ENCODE peak calls at places on chromosome 7, in seven cellular contexts. P, F, R, M, U, W and Z are unnamed samples.

GRCh38 chr7:140972876-140973829 is 41.6 kb downstream of the MRPS33 start:
- DNase-seq in R (no peak), U (no peak), P (peak), W (no peak), F (no peak), M (no peak), Z (no peak)

GRCh38 chr7:45976485-45976856 is 55.4 kb upstream of the IGFBP3 start:
- DNase-seq in M (no peak), U (no peak), R (no peak), P (no peak), W (no peak), F (peak), Z (no peak)

GRCh38 chr7:100396421-100396982 is 23.2 kb downstream of the PILRA start:
- DNase-seq in P (no peak), W (no peak), M (no peak), U (no peak), R (no peak), F (no peak), Z (no peak)

GRCh38 chr7:102439963-102440795 is 6.8 kb downstream of the ORAI2 start:
- DNase-seq in W (no peak), R (no peak), F (peak), M (peak), P (peak), U (peak), Z (no peak)

GRCh38 chr7:31488562-31489203 is 25.2 kb upstream of the ITPRID1 start:
- DNase-seq in R (no peak), P (peak), W (no peak), U (peak), F (peak), M (peak), Z (no peak)

GRCh38 chr7:15525652-15526263 is 36.1 kb downstream of the AGMO start:
- DNase-seq in M (no peak), W (no peak), R (no peak), U (no peak), P (no peak), F (no peak), Z (no peak)

GRCh38 chr7:156155988-156156733 is 343.9 kb upstream of the SHH start:
- DNase-seq in U (no peak), M (no peak), P (no peak), W (no peak), F (peak), R (no peak), Z (no peak)

GRCh38 chr7:129780257-129781127 is 169.0 kb downstream of the NRF1 start:
- DNase-seq in F (peak), U (peak), M (peak), R (peak), P (peak), W (peak), Z (no peak)

GRCh38 chr7:88455696-88456095 is 149.0 kb upstream of the STEAP4 start:
- DNase-seq in W (no peak), P (no peak), M (peak), R (no peak), U (no peak), F (no peak), Z (no peak)

GRCh38 chr7:129607471-129608120 is 3.9 kb upstream of the NRF1 start:
- DNase-seq in U (peak), W (no peak), M (peak), P (no peak), R (no peak), F (peak), Z (no peak)

GRCh38 chr7:5450549-5451327 is 27.1 kb upstream of the TNRC18 start:
- DNase-seq in F (peak), P (peak), U (peak), M (peak), R (peak), W (peak), Z (no peak)

GRCh38 chr7:42198296-42198695 is 38.7 kb downstream of the GLI3 start:
- DNase-seq in F (no peak), M (peak), P (no peak), W (no peak), R (no peak), U (no peak), Z (no peak)

GRCh38 chr7:157337316-157338149 is 729 bp downstream of the DNAJB6 start:
- DNase-seq in P (peak), F (peak), M (peak), W (peak), U (no peak), R (peak), Z (no peak)

GRCh38 chr7:53315986-53316385 is 280.6 kb downstream of the POM121L12 start:
- DNase-seq in W (peak), U (no peak), R (no peak), P (no peak), M (no peak), F (no peak), Z (peak)

GRCh38 chr7:30804078-30804661 is 33.0 kb downstream of the MINDY4 start:
- DNase-seq in U (no peak), W (no peak), R (no peak), P (no peak), F (no peak), M (peak), Z (no peak)

GRCh38 chr7:46054290-46054689 is 133.2 kb upstream of the IGFBP3 start:
- DNase-seq in F (no peak), U (no peak), P (no peak), W (no peak), M (peak), R (no peak), Z (no peak)

GRCh38 chr7:7185382-7185989 is 3.1 kb downstream of the C1GALT1 start:
- DNase-seq in P (no peak), U (no peak), R (no peak), W (no peak), M (no peak), F (no peak), Z (no peak)

GRCh38 chr7:109126404-109127050 is 556.9 kb downstream of the DNAJB9 start:
- DNase-seq in R (no peak), F (peak), W (no peak), P (no peak), M (no peak), U (no peak), Z (no peak)

GRCh38 chr7:117061751-117062150 is 108.5 kb downstream of the ST7 start:
- DNase-seq in P (no peak), R (no peak), U (no peak), W (no peak), M (peak), F (no peak), Z (no peak)

GRCh38 chr7:21092923-21093702 is 306.4 kb upstream of the SP8 start:
- DNase-seq in M (no peak), U (no peak), R (no peak), P (no peak), W (no peak), F (no peak), Z (no peak)

GRCh38 chr7:19024261-19024660 is 93.2 kb downstream of the TWIST1 start:
- DNase-seq in R (no peak), P (no peak), F (no peak), M (peak), U (no peak), W (no peak), Z (no peak)

GRCh38 chr7:19030280-19030679 is 87.2 kb downstream of the TWIST1 start:
- DNase-seq in R (no peak), F (no peak), W (no peak), M (peak), U (no peak), P (no peak), Z (no peak)

GRCh38 chr7:19023477-19023876 is 94.0 kb downstream of the TWIST1 start:
- DNase-seq in W (no peak), U (no peak), P (no peak), M (no peak), R (no peak), F (no peak), Z (no peak)

DNA sequence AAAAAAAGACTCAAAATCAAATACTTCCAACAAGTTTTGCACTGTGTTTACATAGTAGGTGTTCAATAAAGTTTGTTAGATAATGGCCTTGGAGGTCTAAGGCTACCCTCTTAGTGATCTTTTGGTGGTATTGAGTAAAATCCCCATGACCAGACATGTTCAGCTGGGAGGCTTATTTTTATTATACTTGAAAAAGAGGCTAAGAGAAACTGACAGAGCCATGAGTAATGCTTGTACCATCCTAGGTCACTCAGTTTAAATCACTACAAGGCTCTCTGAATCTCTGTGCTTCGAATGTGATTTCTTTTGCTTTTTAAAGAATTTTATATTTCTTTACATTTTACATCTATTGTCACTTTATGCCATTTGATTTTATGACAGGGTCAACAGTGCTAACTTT is 90.5 kb downstream of the TWIST1 start:
- DNase-seq in R (no peak), P (no peak), M (peak), F (no peak), U (no peak), W (no peak), Z (no peak)
- H3K27ac ChIP-seq in R (no peak), P (no peak), M (no peak), F (no peak), U (no peak), W (no peak), Z (no peak)

DNA sequence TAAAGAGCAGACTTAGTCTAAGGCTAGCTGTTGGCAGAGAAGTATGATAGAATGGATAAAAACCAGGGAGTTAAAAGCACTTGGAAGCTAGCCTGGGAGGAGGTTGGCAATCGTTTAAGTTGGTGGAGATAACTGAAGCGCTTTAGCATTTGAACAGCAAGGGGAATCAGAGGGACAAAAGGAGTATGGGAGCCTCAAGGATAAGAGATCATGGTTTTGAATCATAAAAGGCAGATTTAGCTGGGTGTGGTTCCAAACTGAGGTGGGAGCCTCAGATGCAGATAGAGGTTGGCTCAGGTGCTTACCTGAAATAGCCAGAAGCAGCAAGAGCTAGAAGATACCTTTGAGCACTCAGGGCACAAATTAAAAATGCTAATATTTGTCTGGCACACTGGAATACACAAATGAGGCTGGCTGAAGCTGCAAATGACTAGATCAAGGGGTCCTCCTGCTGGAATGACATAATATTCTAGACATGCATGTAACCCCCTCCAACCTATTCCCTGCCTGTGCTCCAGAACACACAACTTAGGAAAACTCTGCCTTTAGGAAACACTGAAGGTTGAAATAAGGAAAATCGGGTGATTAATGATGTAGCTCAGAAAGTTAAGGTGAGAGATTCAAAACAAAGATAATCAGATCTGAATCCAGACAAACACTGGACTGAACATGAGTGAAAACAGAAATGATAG is 372.3 kb upstream of the LRRN3 start:
- DNase-seq in W (no peak), P (no peak), U (no peak), M (no peak), F (peak), R (no peak), Z (no peak)
- H3K27ac ChIP-seq in W (no peak), P (no peak), U (no peak), M (no peak), F (no peak), R (no peak), Z (no peak)

GRCh38 chr7:133679977-133680376 is 427.1 kb downstream of the EXOC4 start:
- DNase-seq in F (no peak), M (no peak), R (no peak), W (no peak), U (no peak), P (no peak), Z (no peak)

GRCh38 chr7:133678137-133678814 is 425.4 kb downstream of the EXOC4 start:
- DNase-seq in R (no peak), U (no peak), P (no peak), F (no peak), W (no peak), M (no peak), Z (no peak)

GRCh38 chr7:133683182-133683454 is 430.2 kb downstream of the EXOC4 start:
- DNase-seq in R (no peak), P (no peak), M (no peak), F (no peak), W (no peak), U (no peak), Z (no peak)

GRCh38 chr7:133682364-133683181 is 429.7 kb downstream of the EXOC4 start:
- DNase-seq in U (no peak), F (no peak), M (no peak), P (no peak), W (no peak), R (no peak), Z (no peak)

DNA sequence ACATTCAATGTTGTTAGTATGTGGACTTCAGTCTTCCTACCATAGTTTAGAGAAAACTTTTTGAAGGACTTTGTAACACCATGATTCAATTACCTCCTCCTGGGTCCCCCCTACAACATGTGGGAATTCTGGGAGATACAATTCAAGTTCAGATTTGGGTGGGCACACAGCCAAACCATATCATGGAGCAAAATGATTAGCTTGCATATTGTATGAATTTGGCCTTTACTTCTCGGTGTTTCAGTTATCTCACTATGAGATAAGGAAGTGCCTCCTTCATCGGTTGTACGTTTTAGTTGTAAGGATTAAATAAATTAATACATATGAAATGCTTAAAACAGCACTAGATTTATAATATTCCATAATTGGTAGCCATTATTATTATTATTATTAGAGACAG is 428.7 kb downstream of the EXOC4 start:
- DNase-seq in U (no peak), P (no peak), R (no peak), F (no peak), W (no peak), M (no peak), Z (no peak)
- H3K27ac ChIP-seq in U (no peak), P (no peak), R (no peak), F (no peak), W (no peak), M (no peak), Z (no peak)

GRCh38 chr7:22563115-22563514 is 63.1 kb upstream of the STEAP1B start:
- DNase-seq in U (no peak), F (peak), P (no peak), M (no peak), W (no peak), R (no peak), Z (no peak)
- H3K27ac ChIP-seq in U (peak), F (no peak), P (no peak), M (peak), W (no peak), R (no peak), Z (peak)

GRCh38 chr7:75638607-75639070 is 100.1 kb downstream of the HIP1 start:
- DNase-seq in M (peak), P (no peak), F (peak), U (no peak), R (no peak), W (peak), Z (no peak)

GRCh38 chr7:75639893-75640600 is 98.7 kb downstream of the HIP1 start:
- DNase-seq in R (no peak), W (no peak), U (no peak), P (no peak), F (no peak), M (peak), Z (no peak)

GRCh38 chr7:75642810-75643486 is 95.8 kb downstream of the HIP1 start:
- DNase-seq in F (peak), U (peak), M (peak), R (peak), P (peak), W (peak), Z (no peak)

GRCh38 chr7:75639071-75639892 is 99.5 kb downstream of the HIP1 start:
- DNase-seq in U (no peak), P (no peak), M (peak), W (peak), R (peak), F (peak), Z (peak)

GRCh38 chr7:75637854-75638606 is 100.7 kb downstream of the HIP1 start:
- DNase-seq in F (no peak), R (no peak), U (no peak), W (no peak), M (no peak), P (no peak), Z (no peak)
- H3K27ac ChIP-seq in F (peak), R (no peak), U (peak), W (no peak), M (no peak), P (no peak), Z (peak)

DNA sequence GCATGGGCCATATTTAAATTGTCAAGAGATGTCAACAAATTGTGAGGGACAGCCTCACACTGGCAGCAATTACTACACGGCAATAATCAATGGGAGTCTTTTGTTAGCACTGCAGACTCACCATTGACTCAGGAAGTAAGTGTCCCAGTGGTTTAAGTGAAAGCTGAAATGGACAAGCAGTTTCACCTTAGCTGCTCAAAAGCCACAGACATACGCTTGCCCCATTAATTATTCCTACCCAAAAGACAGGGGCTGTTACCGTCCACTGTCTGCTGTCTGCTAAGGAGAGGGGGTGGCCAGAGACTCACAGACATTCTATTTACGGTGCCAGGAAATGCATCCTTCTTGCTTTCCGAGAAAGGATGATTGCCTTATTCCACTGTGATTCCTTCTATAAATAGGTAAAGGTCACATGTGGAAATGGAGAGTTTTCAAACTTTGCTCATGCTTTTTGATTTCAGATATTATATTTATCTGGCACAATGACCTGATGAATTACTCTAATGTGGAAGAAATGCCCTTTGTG is 309.7 kb upstream of the NFE2L3 start:
- DNase-seq in P (no peak), R (no peak), M (no peak), W (no peak), U (no peak), F (no peak), Z (no peak)
- H3K27ac ChIP-seq in P (no peak), R (no peak), M (no peak), W (no peak), U (no peak), F (no peak), Z (no peak)

GRCh38 chr7:150738092-150739044 is 1.1 kb downstream of the GIMAP5 start:
- DNase-seq in U (no peak), P (no peak), M (peak), W (no peak), R (no peak), F (no peak), Z (no peak)

GRCh38 chr7:150737265-150738055 is at the start of gene GIMAP5:
- DNase-seq in U (no peak), F (no peak), M (no peak), W (no peak), P (no peak), R (peak), Z (no peak)

GRCh38 chr7:150739045-150739432 is 1.8 kb downstream of the GIMAP5 start:
- DNase-seq in R (no peak), F (no peak), U (no peak), M (no peak), P (peak), W (no peak), Z (no peak)

GRCh38 chr7:150742286-150742968 is 5.2 kb downstream of the GIMAP5 start:
- DNase-seq in W (no peak), P (no peak), M (no peak), R (no peak), F (no peak), U (no peak), Z (no peak)

GRCh38 chr7:150740053-150740452 is 2.8 kb downstream of the GIMAP5 start:
- DNase-seq in U (no peak), W (no peak), F (no peak), R (no peak), P (no peak), M (no peak), Z (no peak)
- H3K27ac ChIP-seq in U (no peak), W (no peak), F (no peak), R (peak), P (no peak), M (no peak), Z (no peak)

DNA sequence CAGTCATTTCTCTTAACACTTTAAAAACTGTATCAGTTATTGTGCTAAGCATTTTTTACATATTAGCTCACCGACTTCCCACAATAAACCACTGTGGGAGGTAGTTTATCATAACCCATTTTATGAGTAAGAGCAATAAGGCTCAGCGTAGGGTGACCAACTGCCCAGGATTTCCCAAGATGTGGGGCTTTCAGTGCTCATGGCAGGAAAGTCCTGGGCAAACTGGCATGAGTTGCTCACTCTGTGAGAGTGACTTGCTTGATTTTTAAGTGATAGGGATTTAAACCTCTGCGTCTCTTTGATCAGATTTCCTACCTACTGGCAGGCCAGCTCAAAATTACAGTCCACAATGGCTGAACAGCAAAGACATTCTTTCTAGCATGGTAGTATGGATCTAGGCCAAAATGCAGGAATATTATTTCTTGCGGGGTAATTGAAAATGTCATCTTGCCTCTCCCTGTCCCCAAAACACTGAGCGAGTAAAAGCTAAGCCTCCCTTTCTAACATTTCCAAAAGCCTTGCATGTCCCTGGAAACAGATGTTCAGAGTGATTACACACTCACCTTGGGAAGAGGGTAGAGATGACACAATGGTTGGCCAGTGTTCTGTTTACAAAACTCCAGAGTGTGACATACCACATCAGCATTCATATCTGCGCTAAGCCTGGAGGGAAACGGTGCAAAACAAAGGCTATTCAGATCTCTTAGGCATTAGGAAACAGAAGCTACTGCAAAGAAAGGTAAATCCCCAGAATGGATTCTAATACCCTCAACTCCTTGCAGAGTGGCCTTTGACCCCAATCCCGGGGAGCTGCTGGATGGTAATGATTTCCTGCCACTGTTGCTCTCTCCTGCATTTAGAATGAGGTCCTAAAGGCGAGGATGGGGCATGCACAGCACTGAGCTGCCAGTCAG is 65.4 kb downstream of the AOAH start:
- DNase-seq in P (peak), U (peak), W (no peak), M (peak), R (no peak), F (peak), Z (no peak)
- H3K27ac ChIP-seq in P (no peak), U (peak), W (peak), M (peak), R (no peak), F (peak), Z (no peak)